ENCODE peak calls at places on chromosome 12, in eight cellular contexts. U is stimulated activated CD4-positive, alpha-beta T cell treated with anti-CD3 and anti-CD28 coated beads, Interleukin-15, amount 100 ng/mL, for 1 hour; J is activated naive CD4-positive, alpha-beta T cell; H is globus pallidus; O is activated CD4-positive, alpha-beta T cell treated with anti-CD3 and anti-CD28 coated beads for 4 hours; A is memory B cell; F is GF-D8; P is activated CD4-positive, alpha-beta memory T cell treated with anti-CD3 and anti-CD28 coated beads for 36 hours. Z is an unnamed sample.

GRCh38 chr12:92690601-92691000 is 12.2 kb upstream of the PLEKHG7 start:
- DNase-seq in U (no peak), J (no peak), H (no peak), O (no peak), A (no peak), F (no peak), P (no peak), Z (no peak)

GRCh38 chr12:30286345-30286926 is 409.2 kb downstream of the IPO8 start:
- DNase-seq in U (no peak), J (no peak), H (no peak), O (no peak), A (no peak), F (no peak), P (no peak), Z (no peak)

GRCh38 chr12:92065018-92065499 is 80.6 kb downstream of the BTG1 start:
- DNase-seq in U (no peak), J (no peak), H (peak; percentile 63), O (peak; percentile 46), A (peak; percentile 52), F (no peak), P (peak; percentile 74), Z (no peak)

GRCh38 chr12:93153321-93153720 is 224.2 kb upstream of the EEA1 start:
- DNase-seq in U (no peak), J (no peak), H (no peak), O (no peak), A (no peak), F (no peak), P (no peak), Z (no peak)

GRCh38 chr12:96006727-96007126 is 10.6 kb upstream of the HAL start:
- DNase-seq in U (no peak), J (no peak), H (no peak), O (no peak), A (no peak), F (no peak), P (no peak), Z (no peak)

GRCh38 chr12:54258286-54258685 is 21.6 kb downstream of the CBX5 start:
- DNase-seq in U (no peak), J (no peak), H (peak; percentile 61), O (no peak), A (no peak), F (no peak), P (no peak), Z (no peak)

GRCh38 chr12:92108651-92109050 is 37.0 kb downstream of the BTG1 start:
- DNase-seq in U (no peak), J (no peak), H (no peak), O (no peak), A (no peak), F (peak; percentile 38), P (no peak), Z (no peak)

GRCh38 chr12:50458606-50459005 is 46.2 kb upstream of the DIP2B start:
- DNase-seq in U (no peak), J (no peak), H (no peak), O (no peak), A (no peak), F (no peak), P (no peak), Z (no peak)

GRCh38 chr12:11981174-11981733 is 89.5 kb upstream of the BCL2L14 start:
- DNase-seq in U (peak; percentile 14), J (no peak), H (peak; percentile 5), O (peak; percentile 29), A (no peak), F (no peak), P (peak; percentile 78), Z (no peak)

GRCh38 chr12:104985206-104985605 is 910 bp upstream of the NOPCHAP1 start:
- DNase-seq in U (no peak), J (no peak), H (no peak), O (no peak), A (no peak), F (no peak), P (no peak), Z (no peak)

GRCh38 chr12:43899574-43899973 is 63.7 kb downstream of the TMEM117 start:
- DNase-seq in U (no peak), J (no peak), H (no peak), O (no peak), A (no peak), F (no peak), P (no peak), Z (no peak)

GRCh38 chr12:11580125-11580751 is 69.2 kb upstream of the ETV6 start:
- DNase-seq in U (no peak), J (no peak), H (peak; percentile 11), O (no peak), A (no peak), F (no peak), P (no peak), Z (no peak)

GRCh38 chr12:130879212-130879686 is 7.4 kb downstream of the RAN start:
- DNase-seq in U (no peak), J (no peak), H (no peak), O (no peak), A (peak; percentile 57), F (no peak), P (no peak), Z (no peak)